ENCODE peak calls at places on chromosomes 6 and 20, in seven cellular contexts. One of them, this sample, is unnamed.

GRCh38 chr6:168988801-168989200 is 264.8 kb downstream of the THBS2 start:
- DNase-seq in H9: no peak
- DNase-seq in mesendoderm: no peak
- DNase-seq in H1: no peak
- DNase-seq in IMR-90: peak
- DNase-seq in trophoblast cell: no peak
- DNase-seq in mesenchymal stem cell: no peak
- DNase-seq in this sample: no peak

GRCh38 chr20:26163890-26164289 is 467.2 kb upstream of the ZNF337 start:
- DNase-seq in H9: no peak
- DNase-seq in mesenchymal stem cell: peak
- DNase-seq in mesendoderm: peak
- DNase-seq in H1: no peak
- DNase-seq in IMR-90: peak
- DNase-seq in trophoblast cell: peak
- DNase-seq in this sample: no peak

GRCh38 chr6:162151050-162151658 is 576.4 kb downstream of the PRKN start:
- DNase-seq in mesenchymal stem cell: peak
- DNase-seq in H1: no peak
- DNase-seq in IMR-90: no peak
- DNase-seq in mesendoderm: no peak
- DNase-seq in trophoblast cell: peak
- DNase-seq in H9: no peak
- DNase-seq in this sample: no peak

GRCh38 chr6:81900616-81901015 is 148.1 kb upstream of the TENT5A start:
- DNase-seq in mesendoderm: no peak
- DNase-seq in trophoblast cell: no peak
- DNase-seq in H9: no peak
- DNase-seq in H1: no peak
- DNase-seq in IMR-90: no peak
- DNase-seq in mesenchymal stem cell: no peak
- DNase-seq in this sample: no peak

GRCh38 chr6:158376650-158377081 is 64.4 kb downstream of the TULP4 start:
- DNase-seq in mesendoderm: no peak
- DNase-seq in mesenchymal stem cell: no peak
- DNase-seq in H1: no peak
- DNase-seq in trophoblast cell: peak
- DNase-seq in IMR-90: peak
- DNase-seq in H9: no peak
- DNase-seq in this sample: no peak

GRCh38 chr6:147195987-147196386 is 8.2 kb upstream of the STXBP5 start:
- DNase-seq in trophoblast cell: no peak
- DNase-seq in H1: no peak
- DNase-seq in H9: no peak
- DNase-seq in IMR-90: no peak
- DNase-seq in mesenchymal stem cell: no peak
- DNase-seq in mesendoderm: no peak
- DNase-seq in this sample: no peak

GRCh38 chr6:43977404-43978111 is 149.7 kb downstream of the MRPL14 start:
- DNase-seq in mesenchymal stem cell: no peak
- DNase-seq in IMR-90: no peak
- DNase-seq in H9: peak
- DNase-seq in H1: peak
- DNase-seq in mesendoderm: no peak
- DNase-seq in trophoblast cell: peak
- DNase-seq in this sample: no peak

GRCh38 chr6:46010771-46011170 is 4.9 kb downstream of the CLIC5 start:
- DNase-seq in H1: no peak
- DNase-seq in IMR-90: no peak
- DNase-seq in mesendoderm: no peak
- DNase-seq in trophoblast cell: no peak
- DNase-seq in H9: no peak
- DNase-seq in mesenchymal stem cell: no peak
- DNase-seq in this sample: no peak

GRCh38 chr6:43625393-43625992 is 3.6 kb downstream of the GTPBP2 start:
- DNase-seq in H1: no peak
- DNase-seq in H9: no peak
- DNase-seq in trophoblast cell: no peak
- DNase-seq in IMR-90: no peak
- DNase-seq in mesendoderm: no peak
- DNase-seq in mesenchymal stem cell: no peak
- DNase-seq in this sample: no peak

GRCh38 chr6:85920782-85921181 is 278.1 kb upstream of the SYNCRIP start:
- DNase-seq in IMR-90: no peak
- DNase-seq in mesendoderm: peak
- DNase-seq in H1: no peak
- DNase-seq in H9: no peak
- DNase-seq in mesenchymal stem cell: no peak
- DNase-seq in trophoblast cell: no peak
- DNase-seq in this sample: peak

GRCh38 chr6:37135835-37136694 is 33.9 kb upstream of the PIM1 start:
- DNase-seq in mesendoderm: no peak
- DNase-seq in H9: no peak
- DNase-seq in mesenchymal stem cell: no peak
- DNase-seq in trophoblast cell: peak
- DNase-seq in H1: no peak
- DNase-seq in IMR-90: no peak
- DNase-seq in this sample: no peak

GRCh38 chr20:4169360-4170214 is 154.2 kb upstream of the RNF24 start:
- DNase-seq in H9: no peak
- DNase-seq in mesendoderm: no peak
- DNase-seq in H1: no peak
- DNase-seq in trophoblast cell: no peak
- DNase-seq in IMR-90: no peak
- DNase-seq in mesenchymal stem cell: no peak
- DNase-seq in this sample: no peak

GRCh38 chr6:133740784-133741183 is 148.1 kb upstream of the TCF21 start:
- DNase-seq in H1: no peak
- DNase-seq in mesendoderm: no peak
- DNase-seq in mesenchymal stem cell: no peak
- DNase-seq in trophoblast cell: no peak
- DNase-seq in H9: no peak
- DNase-seq in IMR-90: no peak
- DNase-seq in this sample: no peak

GRCh38 chr6:133741375-133741861 is 147.5 kb upstream of the TCF21 start:
- DNase-seq in H9: no peak
- DNase-seq in IMR-90: peak
- DNase-seq in H1: no peak
- DNase-seq in mesenchymal stem cell: peak
- DNase-seq in trophoblast cell: no peak
- DNase-seq in mesendoderm: peak
- DNase-seq in this sample: peak

GRCh38 chr6:133740218-133740617 is 148.7 kb upstream of the TCF21 start:
- DNase-seq in H1: no peak
- DNase-seq in IMR-90: no peak
- DNase-seq in mesendoderm: no peak
- DNase-seq in mesenchymal stem cell: no peak
- DNase-seq in trophoblast cell: no peak
- DNase-seq in H9: no peak
- DNase-seq in this sample: no peak

GRCh38 chr6:133746417-133746770 is 142.5 kb upstream of the TCF21 start:
- DNase-seq in mesendoderm: no peak
- DNase-seq in H1: no peak
- DNase-seq in mesenchymal stem cell: no peak
- DNase-seq in H9: no peak
- DNase-seq in trophoblast cell: peak
- DNase-seq in IMR-90: no peak
- DNase-seq in this sample: no peak

DNA sequence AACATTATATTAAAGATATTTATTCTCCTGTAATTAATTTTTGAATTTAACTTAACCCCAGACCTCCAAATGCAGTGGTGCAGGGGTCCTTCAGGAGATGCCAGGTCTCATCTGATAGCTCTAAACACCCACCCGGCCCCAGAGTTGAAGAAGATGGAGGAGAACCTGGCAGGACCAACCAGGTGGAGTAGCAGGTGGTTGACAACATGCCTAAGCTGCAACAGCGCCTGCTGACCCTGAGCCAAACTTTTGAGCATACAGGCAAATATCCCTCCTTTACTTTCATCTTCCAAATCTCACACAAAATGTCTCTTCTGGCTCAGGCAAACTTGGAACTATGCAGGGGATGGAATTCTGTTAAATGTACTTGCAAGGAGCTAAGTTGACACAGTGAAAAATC is 145.3 kb upstream of the TCF21 start:
- DNase-seq in mesendoderm: no peak
- DNase-seq in mesenchymal stem cell: no peak
- DNase-seq in H9: no peak
- DNase-seq in IMR-90: no peak
- DNase-seq in trophoblast cell: no peak
- DNase-seq in H1: no peak
- DNase-seq in this sample: no peak
- H3K23ac ChIP-seq in mesendoderm: no peak
- H3K23ac ChIP-seq in mesenchymal stem cell: no peak
- H3K23ac ChIP-seq in H9: no peak
- H3K23ac ChIP-seq in IMR-90: no peak
- H3K23ac ChIP-seq in trophoblast cell: no peak
- H3K23ac ChIP-seq in H1: no peak
- H3K23ac ChIP-seq in this sample: no peak

GRCh38 chr20:35731862-35732643 is 10.0 kb downstream of the RBM39 start:
- DNase-seq in H1: no peak
- DNase-seq in mesendoderm: no peak
- DNase-seq in trophoblast cell: no peak
- DNase-seq in mesenchymal stem cell: no peak
- DNase-seq in IMR-90: no peak
- DNase-seq in H9: no peak
- DNase-seq in this sample: no peak

GRCh38 chr20:35734777-35735649 is 7.0 kb downstream of the RBM39 start:
- DNase-seq in mesenchymal stem cell: no peak
- DNase-seq in trophoblast cell: no peak
- DNase-seq in H1: no peak
- DNase-seq in IMR-90: no peak
- DNase-seq in H9: no peak
- DNase-seq in mesendoderm: no peak
- DNase-seq in this sample: no peak

GRCh38 chr20:35732644-35732982 is 9.4 kb downstream of the RBM39 start:
- DNase-seq in H1: no peak
- DNase-seq in mesendoderm: no peak
- DNase-seq in H9: no peak
- DNase-seq in mesenchymal stem cell: no peak
- DNase-seq in IMR-90: no peak
- DNase-seq in trophoblast cell: no peak
- DNase-seq in this sample: no peak

GRCh38 chr20:35735828-35736470 is 6.1 kb downstream of the RBM39 start:
- DNase-seq in mesendoderm: no peak
- DNase-seq in H1: no peak
- DNase-seq in trophoblast cell: peak
- DNase-seq in mesenchymal stem cell: no peak
- DNase-seq in H9: no peak
- DNase-seq in IMR-90: no peak
- DNase-seq in this sample: no peak

GRCh38 chr20:35734374-35734773 is 7.7 kb downstream of the RBM39 start:
- DNase-seq in H1: no peak
- DNase-seq in mesenchymal stem cell: no peak
- DNase-seq in mesendoderm: no peak
- DNase-seq in trophoblast cell: no peak
- DNase-seq in IMR-90: no peak
- DNase-seq in H9: no peak
- DNase-seq in this sample: no peak
- H3K23ac ChIP-seq in H1: no peak
- H3K23ac ChIP-seq in mesenchymal stem cell: no peak
- H3K23ac ChIP-seq in mesendoderm: no peak
- H3K23ac ChIP-seq in trophoblast cell: no peak
- H3K23ac ChIP-seq in IMR-90: no peak
- H3K23ac ChIP-seq in H9: no peak
- H3K23ac ChIP-seq in this sample: no peak

GRCh38 chr20:36887779-36888133 is 11.8 kb downstream of the TLDC2 start:
- DNase-seq in H9: no peak
- DNase-seq in H1: no peak
- DNase-seq in mesenchymal stem cell: no peak
- DNase-seq in IMR-90: no peak
- DNase-seq in trophoblast cell: no peak
- DNase-seq in mesendoderm: peak
- DNase-seq in this sample: no peak

GRCh38 chr20:36888880-36889516 is 13.1 kb downstream of the TLDC2 start:
- DNase-seq in H9: no peak
- DNase-seq in mesenchymal stem cell: no peak
- DNase-seq in H1: no peak
- DNase-seq in trophoblast cell: no peak
- DNase-seq in mesendoderm: no peak
- DNase-seq in IMR-90: no peak
- DNase-seq in this sample: no peak

GRCh38 chr20:36883972-36884535 is 8.1 kb downstream of the TLDC2 start:
- DNase-seq in IMR-90: no peak
- DNase-seq in trophoblast cell: peak
- DNase-seq in H1: no peak
- DNase-seq in mesenchymal stem cell: no peak
- DNase-seq in mesendoderm: no peak
- DNase-seq in H9: no peak
- DNase-seq in this sample: no peak

GRCh38 chr20:36885355-36885754 is 9.4 kb downstream of the TLDC2 start:
- DNase-seq in IMR-90: no peak
- DNase-seq in mesendoderm: peak
- DNase-seq in H1: no peak
- DNase-seq in mesenchymal stem cell: peak
- DNase-seq in trophoblast cell: peak
- DNase-seq in H9: no peak
- DNase-seq in this sample: no peak

DNA sequence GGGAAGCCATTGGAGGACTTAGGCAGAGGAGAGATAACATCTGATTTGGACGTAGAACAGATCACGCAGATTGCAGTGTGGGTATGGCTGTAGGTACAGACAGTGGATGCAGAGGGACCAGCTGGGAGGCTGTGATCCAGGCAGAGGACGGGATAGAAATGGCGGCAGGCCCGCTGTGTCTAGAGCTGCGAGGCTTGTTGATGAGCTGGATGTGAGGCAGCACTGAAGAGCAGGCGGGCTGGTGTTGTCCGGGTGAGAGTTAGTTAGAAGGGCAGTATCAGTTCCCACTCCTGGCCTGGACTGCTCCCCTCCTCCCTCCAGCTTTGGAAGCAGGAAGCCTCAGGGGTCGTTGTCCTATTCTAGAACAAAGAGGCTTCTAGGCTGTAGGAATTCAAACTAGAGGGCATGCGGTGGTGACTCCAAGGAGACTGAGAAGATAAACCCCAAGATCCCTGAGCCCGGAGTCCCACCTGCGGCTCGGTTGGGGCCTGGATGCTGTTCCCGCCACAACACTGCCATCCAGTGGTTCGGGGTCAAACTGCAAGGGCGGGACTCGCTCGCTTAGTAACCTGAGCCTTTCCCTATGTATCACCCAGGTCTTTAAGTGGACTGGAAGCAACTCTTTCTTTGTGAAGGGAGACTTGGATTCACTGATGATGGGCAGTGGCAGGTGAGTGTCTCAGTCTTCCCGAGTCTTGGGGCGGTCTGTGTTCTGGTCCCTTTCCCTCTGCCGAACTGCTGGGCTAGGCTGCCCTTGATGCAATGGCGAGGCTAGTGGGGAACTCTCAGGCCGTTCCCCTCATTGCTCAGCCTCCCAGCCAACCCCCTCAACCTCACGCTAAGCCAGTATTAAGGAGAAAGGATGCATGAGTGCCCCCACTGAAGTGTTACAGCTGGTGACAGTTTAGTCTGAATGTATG is 11.2 kb downstream of the TLDC2 start:
- DNase-seq in H1: peak
- DNase-seq in IMR-90: peak
- DNase-seq in trophoblast cell: peak
- DNase-seq in H9: peak
- DNase-seq in mesendoderm: peak
- DNase-seq in mesenchymal stem cell: peak
- DNase-seq in this sample: peak
- H3K23ac ChIP-seq in H1: no peak
- H3K23ac ChIP-seq in IMR-90: no peak
- H3K23ac ChIP-seq in trophoblast cell: no peak
- H3K23ac ChIP-seq in H9: no peak
- H3K23ac ChIP-seq in mesendoderm: no peak
- H3K23ac ChIP-seq in mesenchymal stem cell: no peak
- H3K23ac ChIP-seq in this sample: no peak

GRCh38 chr20:63968136-63968927 is 1.4 kb downstream of the ZNF512B start:
- DNase-seq in mesenchymal stem cell: no peak
- DNase-seq in trophoblast cell: peak
- DNase-seq in mesendoderm: no peak
- DNase-seq in H9: peak
- DNase-seq in IMR-90: no peak
- DNase-seq in H1: no peak
- DNase-seq in this sample: no peak
- H3K23ac ChIP-seq in mesenchymal stem cell: peak
- H3K23ac ChIP-seq in trophoblast cell: no peak
- H3K23ac ChIP-seq in mesendoderm: no peak
- H3K23ac ChIP-seq in H9: no peak
- H3K23ac ChIP-seq in IMR-90: peak
- H3K23ac ChIP-seq in H1: no peak
- H3K23ac ChIP-seq in this sample: peak